ENCODE peak calls at places on chromosomes 7 and 10, in seven cellular contexts. One of them, this sample, is unnamed.

GRCh38 chr7:41656357-41656756 is 46.5 kb downstream of the INHBA start:
- DNase-seq in H1: no peak
- DNase-seq in IMR-90: peak
- DNase-seq in H9: no peak
- DNase-seq in neuronal stem cell: no peak
- DNase-seq in trophoblast cell: no peak
- DNase-seq in mesenchymal stem cell: no peak
- DNase-seq in this sample: no peak

GRCh38 chr7:113267271-113267670 is 148.9 kb upstream of the SMIM30 start:
- DNase-seq in H9: no peak
- DNase-seq in neuronal stem cell: no peak
- DNase-seq in trophoblast cell: no peak
- DNase-seq in H1: no peak
- DNase-seq in IMR-90: peak
- DNase-seq in mesenchymal stem cell: no peak
- DNase-seq in this sample: no peak

GRCh38 chr10:69224862-69225657 is 4.9 kb downstream of the HKDC1 start:
- DNase-seq in H1: no peak
- DNase-seq in mesenchymal stem cell: no peak
- DNase-seq in H9: no peak
- DNase-seq in neuronal stem cell: no peak
- DNase-seq in IMR-90: no peak
- DNase-seq in trophoblast cell: no peak
- DNase-seq in this sample: no peak

GRCh38 chr10:23100331-23101030 is 5.1 kb downstream of the MSRB2 start:
- DNase-seq in neuronal stem cell: no peak
- DNase-seq in trophoblast cell: no peak
- DNase-seq in IMR-90: no peak
- DNase-seq in mesenchymal stem cell: no peak
- DNase-seq in H1: no peak
- DNase-seq in H9: no peak
- DNase-seq in this sample: no peak

GRCh38 chr10:79427965-79428364 is 17.5 kb downstream of the ZCCHC24 start:
- DNase-seq in neuronal stem cell: no peak
- DNase-seq in H1: no peak
- DNase-seq in mesenchymal stem cell: no peak
- DNase-seq in IMR-90: no peak
- DNase-seq in H9: no peak
- DNase-seq in trophoblast cell: no peak
- DNase-seq in this sample: no peak

GRCh38 chr10:79250259-79250658 is 97.0 kb upstream of the PPIF start:
- DNase-seq in H9: no peak
- DNase-seq in mesenchymal stem cell: no peak
- DNase-seq in neuronal stem cell: no peak
- DNase-seq in trophoblast cell: no peak
- DNase-seq in IMR-90: no peak
- DNase-seq in H1: no peak
- DNase-seq in this sample: no peak

GRCh38 chr10:26386800-26387199 is 51.3 kb upstream of the APBB1IP start:
- DNase-seq in mesenchymal stem cell: no peak
- DNase-seq in IMR-90: no peak
- DNase-seq in neuronal stem cell: no peak
- DNase-seq in trophoblast cell: no peak
- DNase-seq in H1: no peak
- DNase-seq in H9: no peak
- DNase-seq in this sample: no peak

GRCh38 chr10:17088118-17088806 is 41.3 kb downstream of the CUBN start:
- DNase-seq in IMR-90: peak
- DNase-seq in H1: no peak
- DNase-seq in mesenchymal stem cell: peak
- DNase-seq in H9: no peak
- DNase-seq in trophoblast cell: no peak
- DNase-seq in neuronal stem cell: no peak
- DNase-seq in this sample: no peak

GRCh38 chr7:40986351-40986873 is 716.5 kb downstream of the INHBA start:
- DNase-seq in IMR-90: peak
- DNase-seq in mesenchymal stem cell: peak
- DNase-seq in H9: no peak
- DNase-seq in trophoblast cell: peak
- DNase-seq in H1: no peak
- DNase-seq in neuronal stem cell: no peak
- DNase-seq in this sample: no peak

GRCh38 chr7:2843711-2844152 is 376 bp downstream of the GNA12 start:
- DNase-seq in neuronal stem cell: no peak
- DNase-seq in H1: no peak
- DNase-seq in mesenchymal stem cell: peak
- DNase-seq in trophoblast cell: peak
- DNase-seq in IMR-90: peak
- DNase-seq in H9: no peak
- DNase-seq in this sample: no peak

GRCh38 chr7:101363734-101364374 is 1.2 kb downstream of the COL26A1 start:
- DNase-seq in mesenchymal stem cell: peak
- DNase-seq in H9: peak
- DNase-seq in IMR-90: peak
- DNase-seq in neuronal stem cell: peak
- DNase-seq in trophoblast cell: peak
- DNase-seq in H1: peak
- DNase-seq in this sample: peak

GRCh38 chr7:99099499-99100077 is 44.3 kb downstream of the SMURF1 start:
- DNase-seq in IMR-90: no peak
- DNase-seq in H9: no peak
- DNase-seq in trophoblast cell: peak
- DNase-seq in neuronal stem cell: no peak
- DNase-seq in H1: no peak
- DNase-seq in mesenchymal stem cell: peak
- DNase-seq in this sample: peak

GRCh38 chr7:42549866-42550485 is 313.0 kb upstream of the GLI3 start:
- DNase-seq in neuronal stem cell: no peak
- DNase-seq in IMR-90: no peak
- DNase-seq in mesenchymal stem cell: no peak
- DNase-seq in H1: no peak
- DNase-seq in H9: no peak
- DNase-seq in trophoblast cell: peak
- DNase-seq in this sample: no peak

GRCh38 chr10:132183046-132183445 is 3.7 kb upstream of the DPYSL4 start:
- DNase-seq in H9: no peak
- DNase-seq in neuronal stem cell: no peak
- DNase-seq in trophoblast cell: no peak
- DNase-seq in mesenchymal stem cell: no peak
- DNase-seq in IMR-90: no peak
- DNase-seq in H1: no peak
- DNase-seq in this sample: no peak

GRCh38 chr10:117535045-117535751 is 7.3 kb upstream of the EMX2 start:
- DNase-seq in mesenchymal stem cell: no peak
- DNase-seq in IMR-90: no peak
- DNase-seq in trophoblast cell: no peak
- DNase-seq in H9: peak
- DNase-seq in neuronal stem cell: no peak
- DNase-seq in H1: peak
- DNase-seq in this sample: peak

GRCh38 chr10:104049497-104050250 is 36.0 kb downstream of the COL17A1 start:
- DNase-seq in trophoblast cell: no peak
- DNase-seq in H9: no peak
- DNase-seq in H1: no peak
- DNase-seq in mesenchymal stem cell: no peak
- DNase-seq in IMR-90: peak
- DNase-seq in neuronal stem cell: no peak
- DNase-seq in this sample: no peak

GRCh38 chr7:105769951-105770628 is 106.3 kb downstream of the ATXN7L1 start:
- DNase-seq in neuronal stem cell: no peak
- DNase-seq in H9: no peak
- DNase-seq in IMR-90: peak
- DNase-seq in H1: no peak
- DNase-seq in mesenchymal stem cell: peak
- DNase-seq in trophoblast cell: peak
- DNase-seq in this sample: peak

GRCh38 chr7:16649196-16649595 is 3.2 kb downstream of the BZW2 start:
- DNase-seq in neuronal stem cell: no peak
- DNase-seq in IMR-90: no peak
- DNase-seq in trophoblast cell: peak
- DNase-seq in mesenchymal stem cell: no peak
- DNase-seq in H9: no peak
- DNase-seq in H1: no peak
- DNase-seq in this sample: no peak

GRCh38 chr7:2231992-2232765 is 566 bp downstream of the MAD1L1 start:
- DNase-seq in mesenchymal stem cell: peak
- DNase-seq in H9: no peak
- DNase-seq in H1: peak
- DNase-seq in neuronal stem cell: no peak
- DNase-seq in IMR-90: no peak
- DNase-seq in trophoblast cell: peak
- DNase-seq in this sample: peak

GRCh38 chr7:1555046-1555812 is 776 bp downstream of the TMEM184A start:
- DNase-seq in IMR-90: peak
- DNase-seq in neuronal stem cell: no peak
- DNase-seq in trophoblast cell: peak
- DNase-seq in H9: no peak
- DNase-seq in H1: peak
- DNase-seq in mesenchymal stem cell: peak
- DNase-seq in this sample: peak

GRCh38 chr7:18356195-18356645 is 139.3 kb upstream of the HDAC9 start:
- DNase-seq in H9: no peak
- DNase-seq in mesenchymal stem cell: peak
- DNase-seq in IMR-90: peak
- DNase-seq in H1: no peak
- DNase-seq in trophoblast cell: peak
- DNase-seq in neuronal stem cell: peak
- DNase-seq in this sample: peak

GRCh38 chr10:43998021-43998809 is 349.5 kb upstream of the ZNF32 start:
- DNase-seq in H9: no peak
- DNase-seq in H1: no peak
- DNase-seq in mesenchymal stem cell: peak
- DNase-seq in trophoblast cell: no peak
- DNase-seq in neuronal stem cell: no peak
- DNase-seq in IMR-90: peak
- DNase-seq in this sample: no peak

GRCh38 chr7:37942934-37943610 is 22.6 kb downstream of the EPDR1 start:
- DNase-seq in mesenchymal stem cell: peak
- DNase-seq in IMR-90: no peak
- DNase-seq in trophoblast cell: no peak
- DNase-seq in H1: peak
- DNase-seq in H9: peak
- DNase-seq in neuronal stem cell: peak
- DNase-seq in this sample: peak

GRCh38 chr7:65448824-65449504 is 75.3 kb downstream of the ZNF92 start:
- DNase-seq in trophoblast cell: no peak
- DNase-seq in H9: no peak
- DNase-seq in H1: no peak
- DNase-seq in IMR-90: peak
- DNase-seq in neuronal stem cell: no peak
- DNase-seq in mesenchymal stem cell: no peak
- DNase-seq in this sample: no peak

GRCh38 chr10:98038333-98038732 is 7.9 kb upstream of the CRTAC1 start:
- DNase-seq in IMR-90: no peak
- DNase-seq in trophoblast cell: no peak
- DNase-seq in neuronal stem cell: no peak
- DNase-seq in mesenchymal stem cell: no peak
- DNase-seq in H9: peak
- DNase-seq in H1: peak
- DNase-seq in this sample: peak

GRCh38 chr7:132434041-132434440 is 142.2 kb downstream of the PLXNA4 start:
- DNase-seq in trophoblast cell: no peak
- DNase-seq in IMR-90: no peak
- DNase-seq in neuronal stem cell: no peak
- DNase-seq in mesenchymal stem cell: no peak
- DNase-seq in H1: no peak
- DNase-seq in H9: no peak
- DNase-seq in this sample: no peak

GRCh38 chr7:78151229-78151628 is 352.7 kb downstream of the PHTF2 start:
- DNase-seq in neuronal stem cell: no peak
- DNase-seq in mesenchymal stem cell: no peak
- DNase-seq in H1: no peak
- DNase-seq in trophoblast cell: no peak
- DNase-seq in H9: no peak
- DNase-seq in IMR-90: peak
- DNase-seq in this sample: no peak

GRCh38 chr10:9709849-9710248 is 1307.8 kb upstream of the CELF2 start:
- DNase-seq in H1: no peak
- DNase-seq in mesenchymal stem cell: no peak
- DNase-seq in neuronal stem cell: no peak
- DNase-seq in IMR-90: peak
- DNase-seq in trophoblast cell: no peak
- DNase-seq in H9: no peak
- DNase-seq in this sample: no peak
- H4K8ac ChIP-seq in H1: no peak
- H4K8ac ChIP-seq in mesenchymal stem cell: no peak
- H4K8ac ChIP-seq in neuronal stem cell: no peak
- H4K8ac ChIP-seq in IMR-90: peak
- H4K8ac ChIP-seq in trophoblast cell: no peak
- H4K8ac ChIP-seq in H9: no peak
- H4K8ac ChIP-seq in this sample: no peak

DNA sequence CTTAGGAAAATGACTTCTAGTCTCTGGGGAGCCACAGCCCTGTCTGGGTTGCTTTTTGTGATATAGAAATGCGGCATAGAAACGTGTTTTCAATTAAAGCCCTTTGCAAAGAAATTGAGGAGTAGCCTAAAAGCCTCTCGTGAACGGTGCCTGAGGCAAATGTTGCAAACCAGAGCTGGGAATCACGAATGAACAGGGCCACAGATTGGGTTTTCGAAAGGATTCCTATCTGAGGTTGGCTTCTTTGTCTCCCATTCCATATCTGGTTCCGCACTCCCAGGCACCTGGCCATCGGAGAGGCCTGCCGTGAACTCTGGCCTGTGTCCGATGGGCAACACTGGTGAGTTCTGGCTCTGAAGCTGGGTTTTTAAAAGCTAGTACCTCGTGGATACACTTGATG is 221.6 kb downstream of the TCF7L2 start:
- DNase-seq in H9: no peak
- DNase-seq in trophoblast cell: no peak
- DNase-seq in IMR-90: no peak
- DNase-seq in neuronal stem cell: no peak
- DNase-seq in mesenchymal stem cell: no peak
- DNase-seq in H1: no peak
- DNase-seq in this sample: no peak
- H3K4me2 ChIP-seq in H9: no peak
- H3K4me2 ChIP-seq in trophoblast cell: no peak
- H3K4me2 ChIP-seq in IMR-90: no peak
- H3K4me2 ChIP-seq in neuronal stem cell: no peak
- H3K4me2 ChIP-seq in mesenchymal stem cell: no peak
- H3K4me2 ChIP-seq in H1: no peak
- H3K4me2 ChIP-seq in this sample: no peak

DNA sequence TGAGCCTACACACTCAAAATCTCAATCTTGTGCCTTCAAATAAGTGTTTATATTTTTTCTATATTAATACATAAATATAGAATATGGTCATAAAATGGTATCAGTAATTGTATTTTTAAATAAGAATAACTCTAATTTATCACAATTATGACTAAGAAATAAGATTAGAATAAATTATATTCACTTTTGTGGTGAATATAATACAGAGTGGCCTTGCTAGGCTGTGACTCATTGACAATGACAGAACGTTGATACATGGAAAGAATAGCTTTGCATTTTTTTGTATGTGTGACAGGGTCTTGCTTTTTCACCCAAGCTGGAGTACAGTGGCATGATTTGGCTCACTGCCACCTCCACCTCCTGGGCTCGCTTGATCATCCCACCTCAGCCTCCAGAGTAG is 47.8 kb upstream of the PCLO start:
- DNase-seq in mesenchymal stem cell: no peak
- DNase-seq in neuronal stem cell: no peak
- DNase-seq in trophoblast cell: no peak
- DNase-seq in IMR-90: no peak
- DNase-seq in H9: no peak
- DNase-seq in H1: no peak
- DNase-seq in this sample: no peak
- H3K9ac ChIP-seq in mesenchymal stem cell: no peak
- H3K9ac ChIP-seq in neuronal stem cell: no peak
- H3K9ac ChIP-seq in trophoblast cell: no peak
- H3K9ac ChIP-seq in IMR-90: no peak
- H3K9ac ChIP-seq in H9: no peak
- H3K9ac ChIP-seq in H1: no peak
- H3K9ac ChIP-seq in this sample: no peak

GRCh38 chr10:110778221-110778620 is 93.5 kb upstream of the PDCD4 start:
- DNase-seq in H9: no peak
- DNase-seq in H1: no peak
- DNase-seq in trophoblast cell: no peak
- DNase-seq in neuronal stem cell: no peak
- DNase-seq in IMR-90: no peak
- DNase-seq in mesenchymal stem cell: no peak
- DNase-seq in this sample: no peak
- H4K8ac ChIP-seq in H9: no peak
- H4K8ac ChIP-seq in H1: no peak
- H4K8ac ChIP-seq in trophoblast cell: no peak
- H4K8ac ChIP-seq in neuronal stem cell: no peak
- H4K8ac ChIP-seq in IMR-90: no peak
- H4K8ac ChIP-seq in mesenchymal stem cell: no peak
- H4K8ac ChIP-seq in this sample: no peak